ENCODE peak calls at places on chromosomes 2 and 18, in four cellular contexts. S is GM12878, O is HL-60, A is K562. B is an unnamed sample.

GRCh38 chr18:6444484-6445228 is 29.9 kb upstream of the L3MBTL4 start:
- DNase-seq in O (no peak), A (no peak), S (no peak), B (no peak)

GRCh38 chr2:53093355-53093754 is 674.2 kb upstream of the CHAC2 start:
- DNase-seq in A (no peak), S (no peak), O (no peak), B (no peak)

GRCh38 chr18:33560686-33561370 is 17.2 kb upstream of the ASXL3 start:
- DNase-seq in S (peak), A (peak), O (no peak), B (no peak)

GRCh38 chr2:33377048-33377447 is 99.4 kb upstream of the RASGRP3 start:
- DNase-seq in O (no peak), S (no peak), A (no peak), B (no peak)

GRCh38 chr18:22983175-22983574 is 50.0 kb downstream of the RBBP8 start:
- DNase-seq in S (no peak), A (peak), O (no peak), B (no peak)

GRCh38 chr2:143504397-143504796 is 375.2 kb downstream of the ARHGAP15 start:
- DNase-seq in O (no peak), S (no peak), A (no peak), B (no peak)

GRCh38 chr2:20457661-20458630 is 11.1 kb downstream of the RHOB start:
- DNase-seq in O (no peak), A (no peak), S (no peak), B (no peak)

GRCh38 chr2:101717041-101717817 is 19.7 kb downstream of the MAP4K4 start:
- DNase-seq in S (peak), A (no peak), O (peak), B (no peak)

GRCh38 chr2:237872178-237872887 is 12.9 kb downstream of the RAMP1 start:
- DNase-seq in A (no peak), O (no peak), S (no peak), B (no peak)

GRCh38 chr2:168687314-168687713 is 115.1 kb upstream of the NOSTRIN start:
- DNase-seq in S (no peak), A (no peak), O (peak), B (no peak)

GRCh38 chr2:23900927-23901322 is 26.0 kb downstream of the ATAD2B start:
- DNase-seq in O (no peak), A (peak), S (no peak), B (no peak)

GRCh38 chr2:88590998-88591613 is 36.2 kb downstream of the EIF2AK3 start:
- DNase-seq in A (peak), S (peak), O (peak), B (no peak)

GRCh38 chr2:72830273-72830672 is 4.4 kb upstream of the EXOC6B start:
- DNase-seq in O (no peak), A (no peak), S (no peak), B (no peak)
- TF ChIP-seq POLR2AphosphoS5 in O (no peak), A (no peak), S (no peak), B (no peak)

DNA sequence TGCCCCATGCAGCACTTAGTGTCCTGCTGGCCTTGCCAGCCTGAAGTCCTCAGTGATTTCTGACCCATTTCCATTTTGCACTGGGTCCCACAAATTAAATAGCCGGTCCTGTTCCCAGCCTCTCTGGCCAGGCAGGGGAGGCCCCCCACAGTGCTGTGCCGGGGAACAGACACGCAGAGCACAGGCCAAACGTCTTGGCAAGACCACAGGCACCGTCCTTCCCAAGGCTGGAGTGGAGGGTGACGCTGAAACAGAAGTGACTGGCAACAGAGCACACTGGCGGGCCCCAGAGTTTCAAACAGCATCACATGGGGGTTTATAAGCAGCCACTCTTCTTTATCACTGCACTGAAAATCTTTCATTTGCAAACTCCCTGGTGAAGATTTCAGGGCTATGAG is 52.2 kb downstream of the EDAR start:
- DNase-seq in S (no peak), A (no peak), O (no peak), B (no peak)
- TF ChIP-seq SPI1 in S (no peak), A (no peak), O (no peak), B (no peak)

DNA sequence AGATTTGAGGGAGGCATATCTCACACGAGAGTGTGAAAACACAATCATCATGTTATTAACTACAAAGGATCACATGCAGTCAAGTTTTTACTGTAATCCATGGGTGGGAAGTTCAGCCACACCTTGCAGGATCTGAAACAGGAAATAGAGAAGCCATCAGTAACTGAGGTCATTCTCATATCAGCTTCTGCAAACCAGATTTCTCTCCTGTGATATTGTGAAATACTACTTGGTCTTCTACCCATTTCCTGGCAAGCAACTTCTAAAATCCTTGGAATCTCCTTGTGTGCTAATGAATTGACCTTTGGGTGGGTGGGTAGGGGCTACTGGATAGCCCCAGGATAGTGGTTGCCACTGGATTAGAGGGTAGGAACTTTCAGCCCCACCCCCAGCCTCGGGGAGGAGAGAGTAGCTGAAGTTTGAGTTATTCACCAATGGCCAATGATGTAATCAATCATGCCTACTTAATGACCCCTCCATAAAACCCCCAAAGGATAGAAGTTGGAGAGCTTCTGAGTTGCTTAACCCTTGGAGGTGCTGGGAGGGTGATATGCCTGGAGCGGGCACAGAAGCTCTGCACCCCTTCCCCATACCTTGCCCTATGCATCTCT is 25.6 kb upstream of the TGIF1 start:
- DNase-seq in O (peak), A (no peak), S (no peak), B (no peak)
- TF ChIP-seq POLR2AphosphoS5 in O (no peak), A (no peak), S (no peak), B (no peak)

GRCh38 chr2:8986327-8986976 is 17.0 kb downstream of the MBOAT2 start:
- DNase-seq in S (no peak), O (peak), A (peak), B (no peak)

GRCh38 chr2:8983571-8983970 is 19.9 kb downstream of the MBOAT2 start:
- DNase-seq in O (no peak), A (no peak), S (no peak), B (no peak)

GRCh38 chr2:8985561-8986326 is 17.7 kb downstream of the MBOAT2 start:
- DNase-seq in A (peak), S (no peak), O (no peak), B (no peak)

GRCh38 chr2:8984855-8985254 is 18.6 kb downstream of the MBOAT2 start:
- DNase-seq in A (peak), O (no peak), S (no peak), B (no peak)

DNA sequence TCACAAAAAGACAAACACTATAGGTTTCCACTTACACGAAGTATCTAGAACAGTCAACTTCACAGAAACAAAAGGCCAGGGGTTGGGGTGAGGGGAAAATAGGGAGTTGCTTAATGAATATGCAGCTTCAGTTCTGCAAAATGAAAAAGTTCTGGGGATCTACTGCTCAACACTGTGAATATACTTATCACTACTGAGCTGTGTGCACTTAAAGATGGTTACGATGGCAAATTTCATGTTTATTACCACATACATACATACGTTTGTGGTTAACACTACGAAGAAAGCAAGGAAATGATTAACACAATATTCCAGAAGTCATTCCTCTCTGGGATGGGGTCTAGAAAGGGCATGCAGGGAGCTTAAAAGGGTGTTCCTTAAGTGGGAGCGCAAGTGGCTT is 19.3 kb downstream of the MBOAT2 start:
- DNase-seq in O (no peak), A (peak), S (peak), B (no peak)
- TF ChIP-seq SPI1 in O (no peak), A (no peak), S (peak), B (peak)

GRCh38 chr18:13136056-13136688 is 82.4 kb upstream of the LDLRAD4 start:
- DNase-seq in A (no peak), S (no peak), O (no peak), B (peak)
- TF ChIP-seq POLR2AphosphoS5 in A (no peak), S (no peak), O (peak), B (no peak)

GRCh38 chr2:239937866-239938640 is 87.1 kb downstream of the NDUFA10 start:
- DNase-seq in S (no peak), O (no peak), A (no peak), B (no peak)

GRCh38 chr2:239938651-239939486 is 86.3 kb downstream of the NDUFA10 start:
- DNase-seq in A (no peak), S (no peak), O (peak), B (no peak)

GRCh38 chr2:239942090-239942489 is 83.1 kb downstream of the NDUFA10 start:
- DNase-seq in S (no peak), A (no peak), O (no peak), B (no peak)

GRCh38 chr2:239940861-239941570 is 84.1 kb downstream of the NDUFA10 start:
- DNase-seq in A (no peak), O (no peak), S (no peak), B (no peak)

DNA sequence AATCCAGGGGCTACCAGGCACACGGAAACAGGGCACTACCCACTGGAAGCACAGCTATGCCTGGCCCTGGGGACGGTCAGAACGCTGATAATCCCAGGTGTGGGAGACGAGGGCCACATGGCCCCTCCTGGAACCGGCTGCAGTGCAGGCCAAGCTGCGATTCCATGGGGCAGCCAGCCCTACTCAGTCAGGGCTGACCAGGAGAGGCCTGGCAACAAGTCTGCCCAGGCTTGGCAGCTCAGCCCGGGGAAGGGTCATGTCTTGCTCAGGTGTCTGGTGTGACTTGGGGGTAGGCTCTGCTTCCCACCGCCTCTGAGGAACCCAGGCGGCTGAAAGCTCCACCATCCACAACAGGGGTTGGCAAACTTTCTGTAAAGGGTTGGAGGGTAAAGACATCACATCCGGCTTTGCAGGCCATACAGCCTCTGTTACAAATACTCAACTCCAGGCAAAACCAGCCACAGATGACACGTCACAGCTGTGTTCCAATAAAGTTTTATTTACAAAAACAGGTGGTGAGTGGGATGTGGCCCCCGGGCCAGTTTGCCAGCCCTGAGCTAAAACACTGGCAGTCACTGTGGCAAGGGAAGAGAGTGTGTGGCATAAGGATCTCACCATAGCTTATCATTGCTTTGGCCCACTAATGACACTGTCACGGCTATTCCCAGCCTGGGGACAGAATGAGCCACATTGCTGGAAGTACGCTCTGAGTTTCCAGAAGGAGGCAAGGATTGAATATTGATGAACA is 85.2 kb downstream of the NDUFA10 start:
- DNase-seq in O (no peak), A (no peak), S (no peak), B (no peak)
- TF ChIP-seq SPI1 in O (no peak), A (no peak), S (no peak), B (no peak)

DNA sequence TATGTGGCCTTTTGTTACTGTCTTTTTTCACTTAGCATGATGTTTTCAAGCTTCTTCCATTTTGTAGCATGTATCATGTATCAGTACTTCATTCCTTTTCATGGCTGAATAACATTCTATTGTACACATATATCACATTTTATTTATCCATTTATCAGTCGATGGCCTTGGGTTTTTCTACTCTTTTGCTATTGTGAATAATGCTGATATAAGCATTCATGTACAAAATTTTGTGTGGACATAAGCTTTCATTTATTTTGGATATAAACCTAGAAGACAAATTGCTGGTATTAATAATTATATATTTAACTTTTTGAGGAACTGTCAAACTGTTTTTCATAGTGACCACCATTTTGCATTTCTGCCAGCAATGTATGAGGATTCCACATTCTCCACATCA is 201.1 kb downstream of the ACTR3 start:
- DNase-seq in S (no peak), A (no peak), O (no peak), B (no peak)
- TF ChIP-seq POLR2AphosphoS5 in S (no peak), A (no peak), O (no peak), B (no peak)

GRCh38 chr2:231395188-231396057 is at the start of gene B3GNT7:
- DNase-seq in A (no peak), O (peak), S (no peak), B (peak)
- TF ChIP-seq SPI1 in A (no peak), O (no peak), S (no peak), B (no peak)

DNA sequence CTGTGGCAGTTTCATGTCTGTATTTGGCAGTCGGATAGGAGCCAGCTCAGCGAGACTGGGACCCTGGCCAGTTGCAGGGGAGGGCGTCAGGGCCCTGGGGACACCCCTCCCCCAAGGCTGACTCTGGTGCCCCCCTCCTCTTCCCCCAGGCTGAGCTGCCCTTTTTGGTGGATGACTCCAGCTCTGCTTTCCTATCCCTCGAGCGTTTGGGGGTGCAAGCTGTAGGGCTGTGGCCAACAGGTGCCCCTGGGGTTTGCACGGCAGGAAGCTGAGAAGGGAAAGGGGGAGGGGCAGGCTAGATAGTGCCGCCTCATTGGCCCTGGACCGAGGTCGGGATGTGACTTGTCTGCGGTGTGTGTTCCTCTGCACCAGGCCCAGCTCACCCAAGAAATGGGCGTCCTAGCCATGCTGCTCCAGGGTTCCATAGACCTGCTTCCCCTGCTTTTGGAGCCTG is 26.4 kb downstream of the SPEG start:
- DNase-seq in O (peak), S (no peak), A (peak), B (no peak)
- TF ChIP-seq POLR2AphosphoS5 in O (no peak), S (no peak), A (no peak), B (no peak)

DNA sequence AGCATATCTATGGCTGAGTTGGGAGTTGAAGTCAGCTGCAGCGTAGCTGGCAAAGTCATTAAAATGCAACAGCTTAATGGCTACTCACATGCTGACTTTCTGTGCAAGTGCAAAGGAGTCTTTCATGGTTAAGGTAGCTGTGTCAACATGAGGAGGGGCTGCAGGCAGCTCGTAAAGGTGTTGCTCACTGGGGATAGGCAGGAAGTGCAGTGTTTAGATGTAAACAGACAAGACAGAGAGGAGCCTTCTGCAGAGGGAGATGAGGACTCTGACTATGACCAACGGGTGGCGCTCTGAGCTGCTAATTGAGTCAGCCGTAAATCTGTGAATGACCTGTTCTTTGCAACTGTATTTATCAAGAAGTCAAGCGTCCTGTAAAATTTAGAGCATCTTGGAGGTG is 22.3 kb upstream of the CAVIN2 start:
- DNase-seq in O (no peak), S (peak), A (peak), B (no peak)
- TF ChIP-seq SPI1 in O (no peak), S (no peak), A (peak), B (no peak)

B was measured in GM12891.